ENCODE peak calls at places on chromosomes 6 and 20, in seven cellular contexts. One of them, this sample, is unnamed.

GRCh38 chr6:38058022-38058421 is 238.5 kb downstream of the ZFAND3 start:
- DNase-seq in ureter: no peak
- DNase-seq in Right ventricle myocardium inferior: no peak
- DNase-seq in activated CD4-positive, alpha-beta T cell treated with anti-CD3 and anti-CD28 coated beads, Interleukin-2, amount 50 U/mL, for 4 hours: peak
- DNase-seq in NCI-H774: no peak
- DNase-seq in HS-27A: peak
- DNase-seq in M059J: peak
- DNase-seq in this sample: peak

GRCh38 chr6:84512396-84512795 is 252.0 kb downstream of the TBX18 start:
- DNase-seq in ureter: no peak
- DNase-seq in NCI-H774: no peak
- DNase-seq in M059J: no peak
- DNase-seq in HS-27A: no peak
- DNase-seq in activated CD4-positive, alpha-beta T cell treated with anti-CD3 and anti-CD28 coated beads, Interleukin-2, amount 50 U/mL, for 4 hours: no peak
- DNase-seq in Right ventricle myocardium inferior: no peak
- DNase-seq in this sample: no peak

GRCh38 chr6:33375143-33375649 is 16.4 kb upstream of the KIFC1 start:
- DNase-seq in ureter: peak
- DNase-seq in NCI-H774: no peak
- DNase-seq in activated CD4-positive, alpha-beta T cell treated with anti-CD3 and anti-CD28 coated beads, Interleukin-2, amount 50 U/mL, for 4 hours: no peak
- DNase-seq in HS-27A: peak
- DNase-seq in M059J: peak
- DNase-seq in Right ventricle myocardium inferior: no peak
- DNase-seq in this sample: peak

GRCh38 chr20:2705931-2706645 is 13.5 kb downstream of the EBF4 start:
- DNase-seq in activated CD4-positive, alpha-beta T cell treated with anti-CD3 and anti-CD28 coated beads, Interleukin-2, amount 50 U/mL, for 4 hours: no peak
- DNase-seq in NCI-H774: no peak
- DNase-seq in M059J: no peak
- DNase-seq in HS-27A: no peak
- DNase-seq in ureter: peak
- DNase-seq in Right ventricle myocardium inferior: no peak
- DNase-seq in this sample: no peak

GRCh38 chr20:49569403-49570115 is 1.6 kb upstream of the PTGIS start:
- DNase-seq in M059J: no peak
- DNase-seq in NCI-H774: no peak
- DNase-seq in HS-27A: no peak
- DNase-seq in Right ventricle myocardium inferior: no peak
- DNase-seq in ureter: peak
- DNase-seq in activated CD4-positive, alpha-beta T cell treated with anti-CD3 and anti-CD28 coated beads, Interleukin-2, amount 50 U/mL, for 4 hours: no peak
- DNase-seq in this sample: no peak

GRCh38 chr6:13427838-13428527 is 59.4 kb downstream of the GFOD1 start:
- DNase-seq in NCI-H774: no peak
- DNase-seq in Right ventricle myocardium inferior: peak
- DNase-seq in HS-27A: no peak
- DNase-seq in ureter: no peak
- DNase-seq in activated CD4-positive, alpha-beta T cell treated with anti-CD3 and anti-CD28 coated beads, Interleukin-2, amount 50 U/mL, for 4 hours: peak
- DNase-seq in M059J: no peak
- DNase-seq in this sample: no peak

GRCh38 chr20:57089701-57090144 is 176.7 kb downstream of the BMP7 start:
- DNase-seq in M059J: peak
- DNase-seq in ureter: peak
- DNase-seq in HS-27A: no peak
- DNase-seq in Right ventricle myocardium inferior: peak
- DNase-seq in NCI-H774: peak
- DNase-seq in activated CD4-positive, alpha-beta T cell treated with anti-CD3 and anti-CD28 coated beads, Interleukin-2, amount 50 U/mL, for 4 hours: peak
- DNase-seq in this sample: peak

GRCh38 chr6:66183982-66184555 is 477.0 kb upstream of the EYS start:
- DNase-seq in M059J: peak
- DNase-seq in HS-27A: no peak
- DNase-seq in Right ventricle myocardium inferior: no peak
- DNase-seq in ureter: no peak
- DNase-seq in activated CD4-positive, alpha-beta T cell treated with anti-CD3 and anti-CD28 coated beads, Interleukin-2, amount 50 U/mL, for 4 hours: no peak
- DNase-seq in NCI-H774: no peak
- DNase-seq in this sample: peak

GRCh38 chr20:35556871-35557270 is 15.0 kb downstream of the ERGIC3 start:
- DNase-seq in activated CD4-positive, alpha-beta T cell treated with anti-CD3 and anti-CD28 coated beads, Interleukin-2, amount 50 U/mL, for 4 hours: no peak
- DNase-seq in HS-27A: no peak
- DNase-seq in ureter: no peak
- DNase-seq in Right ventricle myocardium inferior: no peak
- DNase-seq in M059J: no peak
- DNase-seq in NCI-H774: no peak
- DNase-seq in this sample: no peak

GRCh38 chr6:44681782-44682181 is 294.3 kb downstream of the CDC5L start:
- DNase-seq in HS-27A: no peak
- DNase-seq in M059J: peak
- DNase-seq in ureter: no peak
- DNase-seq in NCI-H774: no peak
- DNase-seq in Right ventricle myocardium inferior: no peak
- DNase-seq in activated CD4-positive, alpha-beta T cell treated with anti-CD3 and anti-CD28 coated beads, Interleukin-2, amount 50 U/mL, for 4 hours: no peak
- DNase-seq in this sample: no peak

GRCh38 chr6:154521412-154521811 is 10.9 kb upstream of the CNKSR3 start:
- DNase-seq in activated CD4-positive, alpha-beta T cell treated with anti-CD3 and anti-CD28 coated beads, Interleukin-2, amount 50 U/mL, for 4 hours: no peak
- DNase-seq in NCI-H774: no peak
- DNase-seq in ureter: no peak
- DNase-seq in Right ventricle myocardium inferior: no peak
- DNase-seq in HS-27A: no peak
- DNase-seq in M059J: no peak
- DNase-seq in this sample: no peak

GRCh38 chr20:1663917-1664316 is 6.3 kb upstream of the SIRPG start:
- DNase-seq in M059J: peak
- DNase-seq in NCI-H774: no peak
- DNase-seq in ureter: no peak
- DNase-seq in Right ventricle myocardium inferior: no peak
- DNase-seq in HS-27A: no peak
- DNase-seq in activated CD4-positive, alpha-beta T cell treated with anti-CD3 and anti-CD28 coated beads, Interleukin-2, amount 50 U/mL, for 4 hours: no peak
- DNase-seq in this sample: peak

GRCh38 chr20:23357767-23358562 is 4.0 kb upstream of the GZF1 start:
- DNase-seq in HS-27A: peak
- DNase-seq in NCI-H774: peak
- DNase-seq in ureter: peak
- DNase-seq in Right ventricle myocardium inferior: peak
- DNase-seq in activated CD4-positive, alpha-beta T cell treated with anti-CD3 and anti-CD28 coated beads, Interleukin-2, amount 50 U/mL, for 4 hours: peak
- DNase-seq in M059J: peak
- DNase-seq in this sample: peak

GRCh38 chr20:36975085-36975829 is 23.7 kb upstream of the SAMHD1 start:
- DNase-seq in NCI-H774: no peak
- DNase-seq in M059J: no peak
- DNase-seq in activated CD4-positive, alpha-beta T cell treated with anti-CD3 and anti-CD28 coated beads, Interleukin-2, amount 50 U/mL, for 4 hours: peak
- DNase-seq in ureter: no peak
- DNase-seq in HS-27A: no peak
- DNase-seq in Right ventricle myocardium inferior: no peak
- DNase-seq in this sample: no peak

GRCh38 chr20:3403741-3404140 is 3.7 kb downstream of the DNAAF9 start:
- DNase-seq in M059J: no peak
- DNase-seq in activated CD4-positive, alpha-beta T cell treated with anti-CD3 and anti-CD28 coated beads, Interleukin-2, amount 50 U/mL, for 4 hours: no peak
- DNase-seq in Right ventricle myocardium inferior: no peak
- DNase-seq in ureter: no peak
- DNase-seq in HS-27A: no peak
- DNase-seq in NCI-H774: no peak
- DNase-seq in this sample: no peak

GRCh38 chr6:148973809-148974208 is 227.0 kb downstream of the UST start:
- DNase-seq in activated CD4-positive, alpha-beta T cell treated with anti-CD3 and anti-CD28 coated beads, Interleukin-2, amount 50 U/mL, for 4 hours: no peak
- DNase-seq in ureter: no peak
- DNase-seq in HS-27A: no peak
- DNase-seq in Right ventricle myocardium inferior: no peak
- DNase-seq in M059J: peak
- DNase-seq in NCI-H774: no peak
- DNase-seq in this sample: peak

GRCh38 chr6:56370127-56370540 is 122.8 kb upstream of the COL21A1 start:
- DNase-seq in ureter: peak
- DNase-seq in NCI-H774: peak
- DNase-seq in Right ventricle myocardium inferior: peak
- DNase-seq in HS-27A: no peak
- DNase-seq in activated CD4-positive, alpha-beta T cell treated with anti-CD3 and anti-CD28 coated beads, Interleukin-2, amount 50 U/mL, for 4 hours: no peak
- DNase-seq in M059J: no peak
- DNase-seq in this sample: peak

GRCh38 chr20:31869673-31869941 is 720 bp downstream of the DUSP15 start:
- DNase-seq in activated CD4-positive, alpha-beta T cell treated with anti-CD3 and anti-CD28 coated beads, Interleukin-2, amount 50 U/mL, for 4 hours: no peak
- DNase-seq in ureter: no peak
- DNase-seq in NCI-H774: no peak
- DNase-seq in M059J: no peak
- DNase-seq in HS-27A: no peak
- DNase-seq in Right ventricle myocardium inferior: no peak
- DNase-seq in this sample: no peak

GRCh38 chr6:29589423-29590048 is 4.6 kb downstream of the OR2H2 start:
- DNase-seq in ureter: no peak
- DNase-seq in NCI-H774: no peak
- DNase-seq in HS-27A: peak
- DNase-seq in activated CD4-positive, alpha-beta T cell treated with anti-CD3 and anti-CD28 coated beads, Interleukin-2, amount 50 U/mL, for 4 hours: peak
- DNase-seq in Right ventricle myocardium inferior: no peak
- DNase-seq in M059J: peak
- DNase-seq in this sample: peak

GRCh38 chr20:36542019-36542488 is 735 bp downstream of the MYL9 start:
- DNase-seq in Right ventricle myocardium inferior: no peak
- DNase-seq in M059J: peak
- DNase-seq in ureter: peak
- DNase-seq in NCI-H774: no peak
- DNase-seq in HS-27A: no peak
- DNase-seq in activated CD4-positive, alpha-beta T cell treated with anti-CD3 and anti-CD28 coated beads, Interleukin-2, amount 50 U/mL, for 4 hours: no peak
- DNase-seq in this sample: peak

GRCh38 chr6:30942338-30943060 is 1.7 kb downstream of the MUCL3 start:
- DNase-seq in HS-27A: peak
- DNase-seq in M059J: peak
- DNase-seq in activated CD4-positive, alpha-beta T cell treated with anti-CD3 and anti-CD28 coated beads, Interleukin-2, amount 50 U/mL, for 4 hours: no peak
- DNase-seq in ureter: peak
- DNase-seq in NCI-H774: no peak
- DNase-seq in Right ventricle myocardium inferior: peak
- DNase-seq in this sample: peak

GRCh38 chr6:146515212-146515611 is 28.4 kb upstream of the RAB32 start:
- DNase-seq in Right ventricle myocardium inferior: no peak
- DNase-seq in activated CD4-positive, alpha-beta T cell treated with anti-CD3 and anti-CD28 coated beads, Interleukin-2, amount 50 U/mL, for 4 hours: no peak
- DNase-seq in HS-27A: no peak
- DNase-seq in NCI-H774: no peak
- DNase-seq in M059J: no peak
- DNase-seq in ureter: no peak
- DNase-seq in this sample: no peak

GRCh38 chr6:46407785-46408530 is 83.3 kb downstream of the RCAN2 start:
- DNase-seq in NCI-H774: no peak
- DNase-seq in ureter: no peak
- DNase-seq in HS-27A: no peak
- DNase-seq in Right ventricle myocardium inferior: no peak
- DNase-seq in M059J: no peak
- DNase-seq in activated CD4-positive, alpha-beta T cell treated with anti-CD3 and anti-CD28 coated beads, Interleukin-2, amount 50 U/mL, for 4 hours: no peak
- DNase-seq in this sample: no peak

GRCh38 chr6:124881898-124882579 is 80.2 kb upstream of the RNF217 start:
- DNase-seq in Right ventricle myocardium inferior: peak
- DNase-seq in HS-27A: no peak
- DNase-seq in ureter: no peak
- DNase-seq in NCI-H774: no peak
- DNase-seq in activated CD4-positive, alpha-beta T cell treated with anti-CD3 and anti-CD28 coated beads, Interleukin-2, amount 50 U/mL, for 4 hours: no peak
- DNase-seq in M059J: peak
- DNase-seq in this sample: peak

GRCh38 chr6:155306958-155307357 is 7.3 kb downstream of the TFB1M start:
- DNase-seq in Right ventricle myocardium inferior: no peak
- DNase-seq in activated CD4-positive, alpha-beta T cell treated with anti-CD3 and anti-CD28 coated beads, Interleukin-2, amount 50 U/mL, for 4 hours: no peak
- DNase-seq in ureter: no peak
- DNase-seq in HS-27A: no peak
- DNase-seq in M059J: no peak
- DNase-seq in NCI-H774: no peak
- DNase-seq in this sample: no peak

GRCh38 chr6:28661097-28661713 is 135.5 kb downstream of the GPX5 start:
- DNase-seq in NCI-H774: no peak
- DNase-seq in activated CD4-positive, alpha-beta T cell treated with anti-CD3 and anti-CD28 coated beads, Interleukin-2, amount 50 U/mL, for 4 hours: no peak
- DNase-seq in ureter: no peak
- DNase-seq in HS-27A: no peak
- DNase-seq in Right ventricle myocardium inferior: no peak
- DNase-seq in M059J: no peak
- DNase-seq in this sample: no peak

GRCh38 chr6:31495580-31495979 is 2.4 kb upstream of the MICB start:
- DNase-seq in NCI-H774: no peak
- DNase-seq in ureter: no peak
- DNase-seq in HS-27A: no peak
- DNase-seq in M059J: peak
- DNase-seq in activated CD4-positive, alpha-beta T cell treated with anti-CD3 and anti-CD28 coated beads, Interleukin-2, amount 50 U/mL, for 4 hours: no peak
- DNase-seq in Right ventricle myocardium inferior: no peak
- DNase-seq in this sample: peak

GRCh38 chr20:49501917-49502316 is 19.4 kb upstream of the KCNB1 start:
- DNase-seq in activated CD4-positive, alpha-beta T cell treated with anti-CD3 and anti-CD28 coated beads, Interleukin-2, amount 50 U/mL, for 4 hours: no peak
- DNase-seq in ureter: no peak
- DNase-seq in HS-27A: peak
- DNase-seq in Right ventricle myocardium inferior: no peak
- DNase-seq in M059J: peak
- DNase-seq in NCI-H774: no peak
- DNase-seq in this sample: peak

GRCh38 chr20:12882832-12883506 is 125.8 kb upstream of the SPTLC3 start:
- DNase-seq in ureter: no peak
- DNase-seq in activated CD4-positive, alpha-beta T cell treated with anti-CD3 and anti-CD28 coated beads, Interleukin-2, amount 50 U/mL, for 4 hours: no peak
- DNase-seq in NCI-H774: no peak
- DNase-seq in Right ventricle myocardium inferior: no peak
- DNase-seq in HS-27A: no peak
- DNase-seq in M059J: peak
- DNase-seq in this sample: no peak

GRCh38 chr20:10217517-10218410 is 866 bp upstream of the SNAP25 start:
- DNase-seq in NCI-H774: peak
- DNase-seq in ureter: peak
- DNase-seq in activated CD4-positive, alpha-beta T cell treated with anti-CD3 and anti-CD28 coated beads, Interleukin-2, amount 50 U/mL, for 4 hours: no peak
- DNase-seq in HS-27A: peak
- DNase-seq in M059J: peak
- DNase-seq in Right ventricle myocardium inferior: no peak
- DNase-seq in this sample: no peak

GRCh38 chr6:46323312-46323965 is 152.7 kb upstream of the ENPP5 start:
- DNase-seq in HS-27A: no peak
- DNase-seq in M059J: peak
- DNase-seq in activated CD4-positive, alpha-beta T cell treated with anti-CD3 and anti-CD28 coated beads, Interleukin-2, amount 50 U/mL, for 4 hours: no peak
- DNase-seq in Right ventricle myocardium inferior: no peak
- DNase-seq in ureter: no peak
- DNase-seq in NCI-H774: no peak
- DNase-seq in this sample: peak

GRCh38 chr6:117483645-117484016 is 1.2 kb downstream of the DCBLD1 start:
- DNase-seq in ureter: no peak
- DNase-seq in HS-27A: no peak
- DNase-seq in M059J: peak
- DNase-seq in Right ventricle myocardium inferior: no peak
- DNase-seq in NCI-H774: peak
- DNase-seq in activated CD4-positive, alpha-beta T cell treated with anti-CD3 and anti-CD28 coated beads, Interleukin-2, amount 50 U/mL, for 4 hours: no peak
- DNase-seq in this sample: peak

GRCh38 chr6:150857062-150857905 is 8.2 kb upstream of the MTHFD1L start:
- DNase-seq in ureter: no peak
- DNase-seq in HS-27A: peak
- DNase-seq in NCI-H774: no peak
- DNase-seq in activated CD4-positive, alpha-beta T cell treated with anti-CD3 and anti-CD28 coated beads, Interleukin-2, amount 50 U/mL, for 4 hours: no peak
- DNase-seq in Right ventricle myocardium inferior: no peak
- DNase-seq in M059J: peak
- DNase-seq in this sample: peak